ENCODE peak calls at places on chromosomes 6 and 20, in seven cellular contexts. G is HTR-8/SVneo; U is suprapubic skin; Y is T follicular helper cell; F is epithelial cell of esophagus; D is stimulated activated naive B cell treated with anti-CD40 and anti-IgM and Interleukin-4, amounts not matched to agents 10 μg/mL and 1 μg/mL and 100 μg/mL, for 72 hours; M is AG08395. A is an unnamed sample.

GRCh38 chr6:12911387-12911960 is 194.9 kb downstream of the PHACTR1 start:
- DNase-seq in Y (no peak), M (peak; percentile 60), U (no peak), F (peak; percentile 42), G (no peak), D (no peak), A (no peak)

GRCh38 chr6:52392944-52393343 is 27.2 kb upstream of the EFHC1 start:
- DNase-seq in F (peak; percentile 40), U (no peak), D (no peak), Y (no peak), G (no peak), M (peak; percentile 54), A (no peak)

GRCh38 chr6:54491431-54491830 is 183.2 kb downstream of the TINAG start:
- DNase-seq in Y (no peak), D (no peak), M (no peak), U (no peak), F (peak; percentile 96), G (no peak), A (no peak)

GRCh38 chr20:61909028-61909427 is 156.7 kb downstream of the TAF4 start:
- DNase-seq in F (no peak), G (no peak), U (no peak), Y (no peak), D (no peak), M (no peak), A (no peak)

GRCh38 chr6:41136911-41137310 is 17.2 kb downstream of the TREML1 start:
- DNase-seq in G (no peak), F (no peak), U (no peak), Y (no peak), M (no peak), D (no peak), A (no peak)

GRCh38 chr20:8749986-8750385 is 318.9 kb upstream of the PLCB4 start:
- DNase-seq in Y (no peak), D (no peak), G (no peak), U (no peak), F (peak; percentile 32), M (peak; percentile 44), A (no peak)

GRCh38 chr6:113936093-113936934 is 34.6 kb downstream of the HDAC2 start:
- DNase-seq in U (no peak), Y (no peak), M (peak; percentile 60), G (peak; percentile 42), D (no peak), F (peak; percentile 63), A (peak; percentile 20)

GRCh38 chr6:138157986-138158638 is 3.6 kb upstream of the ARFGEF3 start:
- DNase-seq in Y (no peak), U (no peak), M (no peak), D (no peak), F (no peak), G (no peak), A (peak; percentile 4)

GRCh38 chr6:121216928-121217327 is 117.4 kb downstream of the TBC1D32 start:
- DNase-seq in U (no peak), D (no peak), F (peak; percentile 6), Y (no peak), G (no peak), M (no peak), A (no peak)

GRCh38 chr20:63835031-63835858 is 4.2 kb upstream of the ZBTB46 start:
- DNase-seq in M (peak; percentile 99), D (no peak), Y (no peak), U (no peak), F (peak; percentile 90), G (peak; percentile 100), A (peak; percentile 99)

GRCh38 chr6:104669483-104669882 is 190.2 kb downstream of the HACE1 start:
- DNase-seq in M (no peak), D (no peak), Y (no peak), G (no peak), U (no peak), F (no peak), A (no peak)

GRCh38 chr20:44247131-44247571 is at the start of gene GDAP1L1:
- DNase-seq in G (peak; percentile 48), U (no peak), Y (no peak), D (no peak), F (no peak), M (no peak), A (no peak)